ENCODE peak calls at places on chromosomes 7 and 10, in six cellular contexts. One of them, this sample, is unnamed.

GRCh38 chr7:131106681-131107342 is 220.9 kb upstream of the MKLN1 start:
- DNase-seq in cardiac muscle cell: no peak
- DNase-seq in fibroblast of lung: no peak
- DNase-seq in AG04450: no peak
- DNase-seq in GM12865: peak; percentile 36
- DNase-seq in lower lobe of right lung: peak; percentile 65
- DNase-seq in this sample: peak; percentile 48

GRCh38 chr7:42986213-42986612 is 54.0 kb downstream of the MRPL32 start:
- DNase-seq in cardiac muscle cell: no peak
- DNase-seq in fibroblast of lung: no peak
- DNase-seq in AG04450: no peak
- DNase-seq in GM12865: no peak
- DNase-seq in lower lobe of right lung: no peak
- DNase-seq in this sample: no peak

GRCh38 chr10:28730031-28730778 is 52.9 kb downstream of the BAMBI start:
- DNase-seq in cardiac muscle cell: peak; percentile 43
- DNase-seq in fibroblast of lung: peak; percentile 21
- DNase-seq in AG04450: no peak
- DNase-seq in GM12865: no peak
- DNase-seq in lower lobe of right lung: no peak
- DNase-seq in this sample: no peak

GRCh38 chr7:41517771-41518170 is 185.1 kb downstream of the INHBA start:
- DNase-seq in cardiac muscle cell: no peak
- DNase-seq in fibroblast of lung: no peak
- DNase-seq in AG04450: no peak
- DNase-seq in GM12865: no peak
- DNase-seq in lower lobe of right lung: no peak
- DNase-seq in this sample: no peak

GRCh38 chr10:14583252-14583651 is 191.4 kb downstream of the FAM107B start:
- DNase-seq in cardiac muscle cell: no peak
- DNase-seq in fibroblast of lung: no peak
- DNase-seq in AG04450: no peak
- DNase-seq in GM12865: peak; percentile 80
- DNase-seq in lower lobe of right lung: no peak
- DNase-seq in this sample: no peak

GRCh38 chr7:1810521-1810920 is 140.4 kb downstream of the ELFN1 start:
- DNase-seq in cardiac muscle cell: no peak
- DNase-seq in fibroblast of lung: no peak
- DNase-seq in AG04450: no peak
- DNase-seq in GM12865: no peak
- DNase-seq in lower lobe of right lung: no peak
- DNase-seq in this sample: no peak

GRCh38 chr7:2190531-2190930 is 42.2 kb downstream of the MAD1L1 start:
- DNase-seq in cardiac muscle cell: no peak
- DNase-seq in fibroblast of lung: no peak
- DNase-seq in AG04450: no peak
- DNase-seq in GM12865: no peak
- DNase-seq in lower lobe of right lung: no peak
- DNase-seq in this sample: no peak

GRCh38 chr10:84783386-84783785 is 455.0 kb downstream of the CCSER2 start:
- DNase-seq in cardiac muscle cell: peak; percentile 11
- DNase-seq in fibroblast of lung: no peak
- DNase-seq in AG04450: no peak
- DNase-seq in GM12865: peak; percentile 39
- DNase-seq in lower lobe of right lung: no peak
- DNase-seq in this sample: no peak

GRCh38 chr10:119443970-119444660 is 98.4 kb downstream of the RGS10 start:
- DNase-seq in cardiac muscle cell: no peak
- DNase-seq in fibroblast of lung: no peak
- DNase-seq in AG04450: no peak
- DNase-seq in GM12865: no peak
- DNase-seq in lower lobe of right lung: no peak
- DNase-seq in this sample: no peak

GRCh38 chr10:132148261-132149251 is 38.2 kb upstream of the DPYSL4 start:
- DNase-seq in cardiac muscle cell: no peak
- DNase-seq in fibroblast of lung: no peak
- DNase-seq in AG04450: no peak
- DNase-seq in GM12865: no peak
- DNase-seq in lower lobe of right lung: peak; percentile 41
- DNase-seq in this sample: peak; percentile 30

GRCh38 chr10:118568327-118568848 is 27.1 kb downstream of the PRLHR start:
- DNase-seq in cardiac muscle cell: peak; percentile 75
- DNase-seq in fibroblast of lung: peak; percentile 71
- DNase-seq in AG04450: peak; percentile 10
- DNase-seq in GM12865: peak; percentile 65
- DNase-seq in lower lobe of right lung: no peak
- DNase-seq in this sample: no peak

GRCh38 chr10:99520804-99521473 is 11.8 kb upstream of the NKX2-3 start:
- DNase-seq in cardiac muscle cell: no peak
- DNase-seq in fibroblast of lung: no peak
- DNase-seq in AG04450: no peak
- DNase-seq in GM12865: no peak
- DNase-seq in lower lobe of right lung: no peak
- DNase-seq in this sample: no peak

GRCh38 chr10:69716711-69717560 is 84.8 kb upstream of the COL13A1 start:
- DNase-seq in cardiac muscle cell: peak; percentile 51
- DNase-seq in fibroblast of lung: peak; percentile 49
- DNase-seq in AG04450: no peak
- DNase-seq in GM12865: peak; percentile 54
- DNase-seq in lower lobe of right lung: peak; percentile 77
- DNase-seq in this sample: no peak

GRCh38 chr7:116499168-116500070 is at the start of gene CAV2:
- DNase-seq in cardiac muscle cell: peak; percentile 72
- DNase-seq in fibroblast of lung: peak; percentile 54
- DNase-seq in AG04450: no peak
- DNase-seq in GM12865: peak; percentile 25
- DNase-seq in lower lobe of right lung: peak; percentile 82
- DNase-seq in this sample: no peak

GRCh38 chr7:77540402-77540822 is 3.3 kb downstream of the PTPN12 start:
- DNase-seq in cardiac muscle cell: no peak
- DNase-seq in fibroblast of lung: no peak
- DNase-seq in AG04450: no peak
- DNase-seq in GM12865: no peak
- DNase-seq in lower lobe of right lung: no peak
- DNase-seq in this sample: no peak

GRCh38 chr7:123961731-123962130 is 36.7 kb downstream of the SPAM1 start:
- DNase-seq in cardiac muscle cell: peak; percentile 37
- DNase-seq in fibroblast of lung: no peak
- DNase-seq in AG04450: no peak
- DNase-seq in GM12865: peak; percentile 14
- DNase-seq in lower lobe of right lung: no peak
- DNase-seq in this sample: no peak

GRCh38 chr10:27558612-27559020 is 54.5 kb downstream of the RAB18 start:
- DNase-seq in cardiac muscle cell: peak; percentile 70
- DNase-seq in fibroblast of lung: peak; percentile 76
- DNase-seq in AG04450: peak; percentile 15
- DNase-seq in GM12865: peak; percentile 67
- DNase-seq in lower lobe of right lung: no peak
- DNase-seq in this sample: peak; percentile 55

GRCh38 chr7:130960208-130960988 is 226.4 kb upstream of the KLF14 start:
- DNase-seq in cardiac muscle cell: peak; percentile 98
- DNase-seq in fibroblast of lung: peak; percentile 99
- DNase-seq in AG04450: peak; percentile 96
- DNase-seq in GM12865: peak; percentile 83
- DNase-seq in lower lobe of right lung: no peak
- DNase-seq in this sample: peak; percentile 80

GRCh38 chr7:43884209-43884608 is 14.9 kb upstream of the MRPS24 start:
- DNase-seq in cardiac muscle cell: no peak
- DNase-seq in fibroblast of lung: no peak
- DNase-seq in AG04450: no peak
- DNase-seq in GM12865: no peak
- DNase-seq in lower lobe of right lung: no peak
- DNase-seq in this sample: no peak

GRCh38 chr7:29987083-29987482 is 2.5 kb downstream of the SCRN1 start:
- DNase-seq in cardiac muscle cell: peak; percentile 35
- DNase-seq in fibroblast of lung: peak; percentile 67
- DNase-seq in AG04450: no peak
- DNase-seq in GM12865: peak; percentile 37
- DNase-seq in lower lobe of right lung: no peak
- DNase-seq in this sample: no peak

GRCh38 chr7:36021917-36022550 is 131.0 kb upstream of the EEPD1 start:
- DNase-seq in cardiac muscle cell: no peak
- DNase-seq in fibroblast of lung: no peak
- DNase-seq in AG04450: no peak
- DNase-seq in GM12865: no peak
- DNase-seq in lower lobe of right lung: no peak
- DNase-seq in this sample: no peak

GRCh38 chr10:929965-930364 is 1.5 kb downstream of the LARP4B start:
- DNase-seq in cardiac muscle cell: no peak
- DNase-seq in fibroblast of lung: no peak
- DNase-seq in AG04450: no peak
- DNase-seq in GM12865: peak; percentile 73
- DNase-seq in lower lobe of right lung: no peak
- DNase-seq in this sample: no peak

GRCh38 chr10:97640868-97641811 is 669 bp downstream of the PI4K2A start:
- DNase-seq in cardiac muscle cell: peak; percentile 51
- DNase-seq in fibroblast of lung: peak; percentile 75
- DNase-seq in AG04450: peak; percentile 24
- DNase-seq in GM12865: peak; percentile 34
- DNase-seq in lower lobe of right lung: peak; percentile 67
- DNase-seq in this sample: peak; percentile 77

GRCh38 chr10:68561804-68562649 is 1.9 kb downstream of the TET1 start:
- DNase-seq in cardiac muscle cell: peak; percentile 36
- DNase-seq in fibroblast of lung: peak; percentile 42
- DNase-seq in AG04450: no peak
- DNase-seq in GM12865: no peak
- DNase-seq in lower lobe of right lung: no peak
- DNase-seq in this sample: no peak

GRCh38 chr10:61753453-61753852 is 90.7 kb downstream of the CABCOCO1 start:
- DNase-seq in cardiac muscle cell: no peak
- DNase-seq in fibroblast of lung: no peak
- DNase-seq in AG04450: no peak
- DNase-seq in GM12865: no peak
- DNase-seq in lower lobe of right lung: no peak
- DNase-seq in this sample: no peak

GRCh38 chr10:61752111-61753011 is 89.6 kb downstream of the CABCOCO1 start:
- DNase-seq in cardiac muscle cell: peak; percentile 41
- DNase-seq in fibroblast of lung: peak; percentile 88
- DNase-seq in AG04450: no peak
- DNase-seq in GM12865: peak; percentile 28
- DNase-seq in lower lobe of right lung: no peak
- DNase-seq in this sample: no peak

GRCh38 chr10:61751599-61751998 is 88.9 kb downstream of the CABCOCO1 start:
- DNase-seq in cardiac muscle cell: no peak
- DNase-seq in fibroblast of lung: no peak
- DNase-seq in AG04450: no peak
- DNase-seq in GM12865: peak; percentile 1
- DNase-seq in lower lobe of right lung: no peak
- DNase-seq in this sample: no peak

GRCh38 chr10:61749271-61749670 is 86.5 kb downstream of the CABCOCO1 start:
- DNase-seq in cardiac muscle cell: no peak
- DNase-seq in fibroblast of lung: peak; percentile 29
- DNase-seq in AG04450: no peak
- DNase-seq in GM12865: no peak
- DNase-seq in lower lobe of right lung: no peak
- DNase-seq in this sample: no peak

DNA sequence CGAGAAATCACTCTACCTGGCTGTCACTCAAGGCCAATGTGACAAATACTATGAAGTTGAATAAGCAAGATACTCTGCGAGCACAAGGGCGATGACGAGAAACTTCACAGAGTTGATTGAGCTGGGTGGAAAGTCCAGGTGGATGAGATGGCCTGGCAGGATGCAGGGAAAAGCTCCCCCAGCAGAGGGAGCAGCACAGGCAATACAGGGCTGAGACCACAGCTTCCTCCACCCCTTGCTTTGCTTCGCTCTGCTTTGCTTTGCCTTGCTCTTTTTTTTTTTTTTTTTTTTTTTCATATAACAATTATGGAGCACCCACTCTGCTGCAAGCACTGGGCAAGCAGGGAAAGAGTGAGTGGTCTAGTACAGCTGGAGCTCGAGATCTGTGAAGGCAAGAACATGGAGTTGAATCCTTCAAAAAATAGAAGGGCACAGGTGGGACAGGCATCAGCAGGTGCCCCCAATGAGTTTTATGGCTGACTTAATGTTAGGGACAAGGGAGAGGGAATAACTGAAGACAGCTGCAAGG is 88.3 kb downstream of the CABCOCO1 start:
- DNase-seq in cardiac muscle cell: peak; percentile 82
- DNase-seq in fibroblast of lung: peak; percentile 61
- DNase-seq in AG04450: peak; percentile 13
- DNase-seq in GM12865: peak; percentile 83
- DNase-seq in lower lobe of right lung: peak; percentile 75
- DNase-seq in this sample: peak; percentile 45
- TF ChIP-seq CTCF in cardiac muscle cell: peak; percentile 88
- TF ChIP-seq CTCF in fibroblast of lung: peak; percentile 72
- TF ChIP-seq CTCF in AG04450: peak; percentile 81
- TF ChIP-seq CTCF in GM12865: peak; percentile 83
- TF ChIP-seq CTCF in lower lobe of right lung: peak; percentile 73
- TF ChIP-seq CTCF in this sample: peak; percentile 79

DNA sequence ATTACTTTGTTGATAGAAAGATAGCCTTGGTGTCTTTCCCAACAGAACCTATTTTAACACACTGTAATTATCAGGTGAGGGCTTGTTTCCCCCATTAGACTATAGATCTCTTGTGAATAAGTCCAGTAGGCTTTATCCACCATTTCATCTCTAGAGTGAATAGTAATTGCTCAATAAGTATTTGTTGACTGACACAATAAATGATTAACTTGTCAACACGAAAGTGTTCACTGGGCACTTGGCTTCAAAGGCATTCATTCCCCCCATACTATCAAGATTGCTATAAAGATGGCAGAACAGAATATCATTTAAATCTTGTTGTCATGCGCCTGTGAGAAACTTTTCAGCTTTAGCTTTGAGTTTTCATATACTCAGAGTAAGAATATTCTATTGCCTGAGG is 424.5 kb upstream of the LRRTM3 start:
- DNase-seq in cardiac muscle cell: no peak
- DNase-seq in fibroblast of lung: no peak
- DNase-seq in AG04450: no peak
- DNase-seq in GM12865: no peak
- DNase-seq in lower lobe of right lung: no peak
- DNase-seq in this sample: no peak
- TF ChIP-seq CTCF in cardiac muscle cell: no peak
- TF ChIP-seq CTCF in fibroblast of lung: no peak
- TF ChIP-seq CTCF in AG04450: no peak
- TF ChIP-seq CTCF in GM12865: no peak
- TF ChIP-seq CTCF in lower lobe of right lung: no peak
- TF ChIP-seq CTCF in this sample: no peak

DNA sequence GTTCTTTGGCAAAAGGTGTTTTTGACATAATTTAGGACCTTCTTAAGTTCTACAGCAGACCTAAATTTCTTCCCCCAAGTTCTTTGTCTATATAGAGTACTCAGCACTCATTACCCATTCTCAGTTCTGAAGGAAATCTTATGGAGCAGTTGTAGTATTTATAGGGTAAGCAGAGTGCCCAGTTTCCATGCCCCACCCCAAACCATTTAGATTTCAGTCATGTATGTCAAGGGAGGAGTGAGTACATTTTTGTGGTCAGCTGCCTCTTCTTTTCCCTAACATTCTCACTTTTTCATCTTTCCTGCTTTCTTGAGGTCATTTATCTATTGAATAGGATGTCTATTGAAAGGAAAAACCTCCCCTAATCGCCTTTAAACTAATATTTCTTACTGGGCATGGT is 83.3 kb downstream of the KAT6B start:
- DNase-seq in cardiac muscle cell: peak; percentile 28
- DNase-seq in fibroblast of lung: peak; percentile 19
- DNase-seq in AG04450: no peak
- DNase-seq in GM12865: no peak
- DNase-seq in lower lobe of right lung: no peak
- DNase-seq in this sample: no peak
- TF ChIP-seq CTCF in cardiac muscle cell: no peak
- TF ChIP-seq CTCF in fibroblast of lung: no peak
- TF ChIP-seq CTCF in AG04450: no peak
- TF ChIP-seq CTCF in GM12865: no peak
- TF ChIP-seq CTCF in lower lobe of right lung: no peak
- TF ChIP-seq CTCF in this sample: no peak

GRCh38 chr10:109178576-109178975 is 744.7 kb downstream of the XPNPEP1 start:
- DNase-seq in cardiac muscle cell: no peak
- DNase-seq in fibroblast of lung: no peak
- DNase-seq in AG04450: no peak
- DNase-seq in GM12865: no peak
- DNase-seq in lower lobe of right lung: no peak
- DNase-seq in this sample: no peak
- TF ChIP-seq CTCF in cardiac muscle cell: no peak
- TF ChIP-seq CTCF in fibroblast of lung: no peak
- TF ChIP-seq CTCF in AG04450: no peak
- TF ChIP-seq CTCF in GM12865: no peak
- TF ChIP-seq CTCF in lower lobe of right lung: no peak
- TF ChIP-seq CTCF in this sample: no peak

This sample was measured in CD14-positive monocyte.